ENCODE peak calls at places on chromosome 1, in ten cellular contexts. J, N, R, H, I, V, D, F, U and X are unnamed samples.
A peak's percentile ranks its signal among the peaks of the same experiment; 100 is the strongest.

GRCh38 chr1:30864681-30865080 is 43.9 kb downstream of the SDC3 start:
- DNase-seq in J (no peak), U (no peak), V (no peak), R (peak; percentile 20), N (no peak), D (peak; percentile 55), I (no peak), H (no peak), F (no peak), X (no peak)

GRCh38 chr1:217139513-217139912 is 416.3 kb upstream of the ESRRG start:
- DNase-seq in J (peak; percentile 80), H (no peak), U (peak; percentile 14), I (no peak), N (no peak), F (no peak), D (no peak), R (no peak), V (no peak), X (no peak)

GRCh38 chr1:17265162-17265561 is 16.3 kb downstream of the PADI3 start:
- DNase-seq in N (no peak), H (no peak), F (no peak), R (peak; percentile 19), V (no peak), I (no peak), J (no peak), D (no peak), U (no peak), X (no peak)

GRCh38 chr1:68624233-68624632 is 127.4 kb upstream of the DEPDC1 start:
- DNase-seq in N (no peak), D (no peak), F (no peak), V (no peak), H (no peak), R (peak; percentile 73), I (no peak), J (no peak), U (no peak), X (no peak)

GRCh38 chr1:27086026-27086425 is 68.9 kb downstream of the SLC9A1 start:
- DNase-seq in J (no peak), N (no peak), V (no peak), I (no peak), U (no peak), H (no peak), D (no peak), F (no peak), R (no peak), X (no peak)

GRCh38 chr1:33288976-33289857 is 31.7 kb downstream of the A3GALT2 start:
- DNase-seq in N (no peak), J (no peak), R (no peak), D (no peak), F (no peak), I (no peak), U (no peak), V (no peak), H (peak; percentile 48), X (no peak)

GRCh38 chr1:65230741-65231439 is 78.5 kb upstream of the DNAJC6 start:
- DNase-seq in D (no peak), R (no peak), V (no peak), U (no peak), I (no peak), H (no peak), N (peak; percentile 4), J (no peak), F (no peak), X (no peak)

GRCh38 chr1:21294266-21295058 is 4.2 kb upstream of the ECE1 start:
- DNase-seq in V (peak; percentile 88), I (peak; percentile 71), R (peak; percentile 67), U (no peak), D (no peak), J (no peak), F (no peak), N (no peak), H (no peak), X (no peak)

DNA sequence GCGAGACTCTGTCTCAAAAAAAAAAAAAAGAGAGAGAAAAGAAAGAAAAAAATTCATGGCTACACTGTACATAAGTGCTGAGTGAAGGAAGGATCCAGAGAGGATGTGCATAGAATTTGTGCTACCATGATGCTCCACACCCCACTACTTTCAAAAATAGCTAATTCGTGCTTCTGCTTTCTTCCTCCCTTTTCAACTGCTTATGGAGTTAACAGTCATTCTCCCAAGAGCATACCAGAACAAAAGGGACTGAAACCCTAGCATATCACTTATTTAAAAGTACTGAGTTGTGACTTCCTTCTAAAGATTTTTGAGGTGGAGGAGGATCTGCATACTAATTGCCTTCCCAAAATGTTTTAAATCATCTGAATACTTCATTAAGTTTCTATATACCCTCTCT is 45.7 kb downstream of the PHACTR4 start:
- DNase-seq in V (no peak), N (no peak), J (no peak), H (no peak), I (no peak), R (no peak), D (no peak), F (no peak), U (no peak), X (no peak)
- H3K27ac ChIP-seq in V (no peak overlapping the region), N (no peak overlapping the region), J (no peak overlapping the region), H (no peak overlapping the region), I (no peak overlapping the region), R (no peak overlapping the region), D (no peak overlapping the region), F (no peak overlapping the region), U (no peak overlapping the region), X (no peak overlapping the region)

GRCh38 chr1:201501812-201502510 is 5.0 kb downstream of the CSRP1 start:
- DNase-seq in I (no peak), V (no peak), H (no peak), D (no peak), N (peak; percentile 81), R (peak; percentile 1), U (no peak), J (no peak), F (peak; percentile 37), X (peak; percentile 99)

GRCh38 chr1:201499795-201500669 is 6.9 kb downstream of the CSRP1 start:
- DNase-seq in J (no peak), V (no peak), N (no peak), I (no peak), U (no peak), H (no peak), D (no peak), F (peak; percentile 47), R (peak; percentile 14), X (no peak)

GRCh38 chr1:201502511-201502857 is 4.4 kb downstream of the CSRP1 start:
- DNase-seq in H (no peak), F (no peak), I (no peak), D (no peak), J (no peak), U (no peak), V (no peak), R (peak; percentile 0), N (no peak), X (no peak)

GRCh38 chr1:201500670-201501120 is 6.2 kb downstream of the CSRP1 start:
- DNase-seq in N (peak; percentile 44), J (no peak), R (peak; percentile 28), D (no peak), H (no peak), F (peak; percentile 55), U (no peak), I (no peak), V (no peak), X (no peak)

DNA sequence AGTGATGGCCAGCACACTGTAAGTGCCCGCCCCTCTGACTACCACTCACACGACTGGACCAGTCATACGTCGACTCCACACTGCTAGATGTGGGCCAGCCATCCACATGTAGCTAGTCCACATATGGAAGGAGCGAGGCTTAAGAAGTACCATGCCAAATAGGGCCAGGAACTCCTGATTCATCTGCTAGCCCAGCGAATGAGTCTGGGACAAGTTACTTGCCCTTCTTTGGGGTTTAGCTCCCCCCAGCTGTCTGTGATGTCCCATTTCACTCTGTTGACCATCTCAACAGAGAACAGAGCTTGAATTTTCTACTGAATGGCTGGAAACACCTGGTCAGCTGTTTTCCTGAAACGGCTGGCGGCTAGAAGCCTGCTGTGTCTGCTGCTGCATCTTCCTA is 5.8 kb downstream of the CSRP1 start:
- DNase-seq in F (no peak), H (no peak), J (no peak), N (no peak), U (no peak), D (no peak), I (no peak), R (peak; percentile 76), V (no peak), X (no peak)
- H3K27ac ChIP-seq in F (peak overlapping the region; percentile 91), H (peak overlapping the region; percentile 73), J (peak overlapping the region; percentile 88), N (peak overlapping the region; percentile 4), U (no peak overlapping the region), D (peak overlapping the region; percentile 81), I (peak overlapping the region; percentile 95), R (peak overlapping the region; percentile 56), V (no peak overlapping the region), X (peak overlapping the region; percentile 8)

GRCh38 chr1:230086152-230086551 is 19.1 kb downstream of the GALNT2 start:
- DNase-seq in V (no peak), J (no peak), N (no peak), I (no peak), R (no peak), D (no peak), U (no peak), F (no peak), H (no peak), X (no peak)
- H3K27ac ChIP-seq in V (no peak overlapping the region), J (no peak overlapping the region), N (no peak overlapping the region), I (peak overlapping the region; percentile 80), R (peak overlapping the region; percentile 95), D (no peak overlapping the region), U (peak overlapping the region; percentile 31), F (no peak overlapping the region), H (no peak overlapping the region), X (no peak overlapping the region)

GRCh38 chr1:184633785-184634184 is 120.9 kb downstream of the EDEM3 start:
- DNase-seq in J (no peak), R (no peak), U (no peak), H (peak; percentile 75), N (no peak), V (no peak), F (peak; percentile 65), D (no peak), I (peak; percentile 43), X (peak; percentile 30)

GRCh38 chr1:184635347-184636155 is 119.1 kb downstream of the EDEM3 start:
- DNase-seq in R (peak; percentile 35), N (no peak), D (no peak), V (no peak), I (no peak), H (no peak), J (no peak), U (no peak), F (no peak), X (no peak)

GRCh38 chr1:184632415-184633175 is 122.1 kb downstream of the EDEM3 start:
- DNase-seq in D (no peak), V (no peak), U (no peak), I (peak; percentile 94), F (peak; percentile 96), R (no peak), J (no peak), H (peak; percentile 77), N (no peak), X (no peak)

GRCh38 chr1:184636156-184636448 is 118.6 kb downstream of the EDEM3 start:
- DNase-seq in U (no peak), N (no peak), J (no peak), H (no peak), R (no peak), I (no peak), V (no peak), F (no peak), D (peak; percentile 75), X (no peak)

DNA sequence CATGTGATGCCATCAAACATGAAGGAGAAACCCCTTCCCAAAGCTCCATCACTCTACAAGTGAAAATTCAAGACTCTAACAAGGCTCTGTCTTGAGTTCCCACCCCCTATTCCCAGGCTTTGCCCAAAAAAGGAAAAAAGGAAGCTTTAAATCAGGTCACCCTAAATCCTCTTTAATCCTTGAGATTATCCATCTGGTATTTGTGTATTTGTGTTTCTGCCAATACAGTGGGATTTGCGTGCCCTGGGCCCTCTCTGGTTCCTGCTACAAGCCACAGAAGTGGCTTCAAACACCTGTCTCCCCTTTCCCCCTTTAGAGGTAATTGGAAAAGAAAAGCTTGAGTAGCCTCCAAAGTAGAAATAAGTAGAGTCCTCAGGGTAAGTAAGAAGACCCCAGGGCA is 120.4 kb downstream of the EDEM3 start:
- DNase-seq in R (no peak), N (no peak), I (no peak), H (no peak), D (no peak), J (no peak), F (no peak), V (no peak), U (no peak), X (peak; percentile 74)
- H3K27ac ChIP-seq in R (no peak overlapping the region), N (no peak overlapping the region), I (peak overlapping the region; percentile 93), H (no peak overlapping the region), D (no peak overlapping the region), J (no peak overlapping the region), F (peak overlapping the region; percentile 95), V (no peak overlapping the region), U (no peak overlapping the region), X (no peak overlapping the region)